ENCODE peak calls at places on chromosomes 1 and 21, in ten cellular contexts. S, B, A, U, F, W, Y, D, X and T are unnamed samples.

GRCh38 chr1:224380003-224380402 is 23.3 kb downstream of the CNIH4 start:
- DNase-seq in W (no peak), D (peak; percentile 27), S (no peak), B (no peak), Y (no peak), U (no peak), A (no peak), F (no peak), X (peak; percentile 66), T (no peak)

GRCh38 chr21:43716376-43717165 is 2.4 kb upstream of the PDXK start:
- DNase-seq in A (no peak), U (no peak), D (no peak), W (no peak), F (no peak), S (no peak), B (no peak), X (no peak), Y (no peak), T (no peak)

GRCh38 chr1:15709226-15709625 is 25.1 kb downstream of the PLEKHM2 start:
- DNase-seq in W (no peak), F (no peak), X (no peak), Y (no peak), U (no peak), B (no peak), D (no peak), A (no peak), S (no peak), T (no peak)

GRCh38 chr1:7975212-7975865 is 13.8 kb downstream of the PARK7 start:
- DNase-seq in U (peak; percentile 84), Y (peak; percentile 81), D (no peak), A (no peak), S (peak; percentile 62), X (no peak), F (peak; percentile 72), W (no peak), B (peak; percentile 78), T (no peak)

GRCh38 chr1:99599678-99600175 is 46.2 kb upstream of the PALMD start:
- DNase-seq in S (peak; percentile 54), B (no peak), X (no peak), U (peak; percentile 50), W (no peak), Y (no peak), F (peak; percentile 6), A (no peak), D (no peak), T (no peak)

GRCh38 chr1:41664861-41665640 is 180.6 kb upstream of the EDN2 start:
- DNase-seq in U (peak; percentile 83), A (no peak), Y (no peak), W (no peak), B (no peak), F (peak; percentile 63), S (no peak), D (no peak), X (no peak), T (no peak)

GRCh38 chr1:1402081-1402900 is 3.2 kb upstream of the CCNL2 start:
- DNase-seq in Y (peak; percentile 45), U (peak; percentile 25), W (no peak), F (peak; percentile 56), X (no peak), A (no peak), S (peak; percentile 34), D (no peak), B (no peak), T (no peak)

GRCh38 chr21:44766014-44766817 is 35.4 kb downstream of the UBE2G2 start:
- DNase-seq in S (no peak), X (no peak), F (no peak), B (no peak), D (no peak), Y (no peak), W (no peak), U (no peak), A (no peak), T (no peak)

GRCh38 chr21:46168659-46169386 is 13.4 kb upstream of the FTCD start:
- DNase-seq in Y (peak; percentile 7), U (no peak), D (no peak), W (no peak), F (no peak), S (no peak), B (no peak), A (no peak), X (no peak), T (no peak)

GRCh38 chr1:193543259-193543658 is 356.8 kb upstream of the B3GALT2 start:
- DNase-seq in U (no peak), Y (no peak), B (no peak), W (no peak), F (no peak), X (no peak), A (no peak), D (no peak), S (no peak), T (no peak)

GRCh38 chr1:7402548-7402850 is 368.6 kb upstream of the VAMP3 start:
- DNase-seq in S (no peak), U (no peak), W (no peak), F (no peak), B (no peak), Y (no peak), A (no peak), X (no peak), D (no peak), T (no peak)

GRCh38 chr1:108071601-108072000 is 106.6 kb upstream of the VAV3 start:
- DNase-seq in B (no peak), D (no peak), F (no peak), X (no peak), U (no peak), S (no peak), Y (no peak), A (no peak), W (no peak), T (no peak)

GRCh38 chr1:69673301-69673700 is 105.6 kb downstream of the LRRC7 start:
- DNase-seq in Y (no peak), B (no peak), A (no peak), W (no peak), F (no peak), U (no peak), D (no peak), X (no peak), S (no peak), T (no peak)

DNA sequence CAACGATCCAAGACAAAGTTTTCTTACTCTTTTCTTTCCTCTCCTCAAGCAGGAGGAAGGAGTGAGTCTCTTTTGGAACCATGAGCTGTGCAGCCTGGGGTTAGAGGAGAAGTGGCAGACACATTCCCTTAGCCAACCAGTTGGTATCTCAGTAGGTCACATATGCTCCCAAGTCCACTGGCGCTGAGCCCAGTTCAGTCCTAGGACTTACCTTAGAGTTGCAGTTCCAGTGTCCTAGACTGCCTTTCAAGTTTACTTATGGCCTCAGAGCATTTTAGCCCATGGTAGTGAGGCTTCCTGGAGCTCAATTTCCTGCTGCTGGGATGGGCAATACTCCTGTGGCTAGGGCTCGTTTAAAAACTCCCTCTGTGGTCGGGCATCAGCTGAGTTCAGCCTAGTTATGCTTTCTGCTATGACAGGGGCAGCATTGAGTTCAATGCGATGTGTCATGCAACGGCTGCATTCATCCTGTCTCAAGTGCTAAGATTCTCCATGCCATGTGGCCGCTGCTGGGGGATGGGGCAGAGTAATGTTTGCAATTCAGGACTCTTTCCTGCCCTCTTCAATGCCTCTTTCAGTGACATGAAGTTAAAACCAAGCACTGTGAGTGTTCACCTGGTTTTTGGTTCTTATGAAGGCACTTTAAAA is 103.8 kb downstream of the LRRC7 start:
- DNase-seq in D (no peak), W (no peak), B (no peak), A (no peak), S (no peak), X (no peak), U (no peak), F (no peak), Y (no peak), T (no peak)
- H3K9me3 ChIP-seq in D (no peaks in the 10 kb centered on the region), W (no peaks in the 10 kb centered on the region), B (no peaks in the 10 kb centered on the region), A (no peaks in the 10 kb centered on the region), S (no peaks in the 10 kb centered on the region), X (peaks cover 4% of the 10 kb centered on the region), U (no peaks in the 10 kb centered on the region), F (no peaks in the 10 kb centered on the region), Y (no peaks in the 10 kb centered on the region), T (no peaks in the 10 kb centered on the region)

GRCh38 chr1:2913091-2913490 is 108.2 kb upstream of the ACTRT2 start:
- DNase-seq in X (no peak), W (no peak), F (no peak), A (no peak), S (no peak), B (no peak), D (no peak), U (no peak), Y (no peak), T (no peak)

GRCh38 chr1:2911391-2912178 is 109.7 kb upstream of the ACTRT2 start:
- DNase-seq in W (no peak), D (no peak), B (no peak), S (no peak), A (no peak), U (no peak), X (no peak), F (no peak), Y (no peak), T (no peak)

GRCh38 chr1:2914702-2915101 is 106.6 kb upstream of the ACTRT2 start:
- DNase-seq in U (no peak), A (no peak), F (no peak), D (no peak), S (no peak), X (no peak), W (no peak), Y (no peak), B (no peak), T (no peak)

GRCh38 chr1:2910211-2910610 is 108.7 kb upstream of the TTC34 start:
- DNase-seq in D (no peak), X (no peak), W (no peak), F (no peak), Y (no peak), A (no peak), B (no peak), U (no peak), S (no peak), T (no peak)

GRCh38 chr1:2912424-2912823 is 108.8 kb upstream of the ACTRT2 start:
- DNase-seq in X (no peak), B (no peak), D (no peak), S (no peak), U (no peak), W (no peak), A (no peak), Y (no peak), F (no peak), T (no peak)
- H3K9me3 ChIP-seq in X (no peaks in the 10 kb centered on the region), B (no peaks in the 10 kb centered on the region), D (no peaks in the 10 kb centered on the region), S (no peaks in the 10 kb centered on the region), U (no peaks in the 10 kb centered on the region), W (no peaks in the 10 kb centered on the region), A (no peaks in the 10 kb centered on the region), Y (no peaks in the 10 kb centered on the region), F (no peaks in the 10 kb centered on the region), T (no peaks in the 10 kb centered on the region)

GRCh38 chr21:28090546-28090945 is 902.1 kb downstream of the LTN1 start:
- DNase-seq in Y (no peak), B (no peak), U (no peak), S (no peak), F (no peak), A (no peak), X (no peak), D (no peak), W (no peak), T (no peak)
- H3K9me3 ChIP-seq in Y (no peaks in the 10 kb centered on the region), B (no peaks in the 10 kb centered on the region), U (no peaks in the 10 kb centered on the region), S (no peaks in the 10 kb centered on the region), F (peaks cover 11% of the 10 kb centered on the region), A (no peaks in the 10 kb centered on the region), X (no peaks in the 10 kb centered on the region), D (no peaks in the 10 kb centered on the region), W (no peaks in the 10 kb centered on the region), T (no peaks in the 10 kb centered on the region)

DNA sequence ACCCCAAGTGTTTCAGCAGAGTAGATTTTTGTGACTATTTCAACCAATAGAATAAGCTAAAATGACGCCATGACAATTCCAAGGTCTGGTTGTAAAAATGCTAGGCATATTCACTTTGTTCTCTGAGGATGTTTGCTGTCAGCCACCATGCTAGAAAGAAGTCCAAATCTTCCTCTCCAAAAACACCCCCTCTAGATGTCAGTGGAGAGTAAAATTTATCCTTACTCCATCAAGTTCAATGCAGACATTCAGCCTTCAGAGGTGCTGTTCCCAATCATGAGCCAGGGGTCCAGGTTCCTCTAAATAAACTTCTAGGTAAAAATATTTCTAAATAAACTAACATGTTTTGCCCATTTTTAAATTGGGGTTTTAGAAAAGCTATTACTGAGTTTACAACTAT is 395.4 kb upstream of the ADAMTS5 start:
- DNase-seq in D (no peak), X (no peak), F (peak; percentile 8), W (no peak), S (no peak), Y (no peak), B (no peak), U (no peak), A (no peak), T (no peak)
- H3K9me3 ChIP-seq in D (no peaks in the 10 kb centered on the region), X (no peaks in the 10 kb centered on the region), F (no peaks in the 10 kb centered on the region), W (no peaks in the 10 kb centered on the region), S (no peaks in the 10 kb centered on the region), Y (no peaks in the 10 kb centered on the region), B (no peaks in the 10 kb centered on the region), U (no peaks in the 10 kb centered on the region), A (no peaks in the 10 kb centered on the region), T (no peaks in the 10 kb centered on the region)